ENCODE peak calls at places on chromosomes 11 and 22, in five cellular contexts. One of them, this sample, is unnamed.

GRCh38 chr11:44622721-44623258 is 57.3 kb downstream of the CD82 start:
- DNase-seq in cardiac septum: peak; percentile 62
- DNase-seq in activated naive CD8-positive, alpha-beta T cell treated with anti-CD3 and anti-CD28 coated beads, Interleukin-2, amount 50 U/mL, for 24 hours: peak; percentile 2
- DNase-seq in stimulated activated CD4-positive, alpha-beta T cell treated with anti-CD3 and anti-CD28 coated beads, Interleukin-4, amount 100 ng/mL, for 1 hour: no peak
- DNase-seq in stimulated activated naive CD8-positive, alpha-beta T cell treated with anti-CD3 and anti-CD28 coated beads, Interleukin-15, Interleukin-2, amounts not matched to agents 100 U/mL and 50 U/mL, for 24 hours: no peak
- DNase-seq in this sample: peak; percentile 43

GRCh38 chr11:117828641-117829368 is 4.3 kb upstream of the FXYD2 start:
- DNase-seq in stimulated activated naive CD8-positive, alpha-beta T cell treated with anti-CD3 and anti-CD28 coated beads, Interleukin-15, Interleukin-2, amounts not matched to agents 100 U/mL and 50 U/mL, for 24 hours: peak; percentile 95
- DNase-seq in activated naive CD8-positive, alpha-beta T cell treated with anti-CD3 and anti-CD28 coated beads, Interleukin-2, amount 50 U/mL, for 24 hours: peak; percentile 93
- DNase-seq in cardiac septum: peak; percentile 75
- DNase-seq in stimulated activated CD4-positive, alpha-beta T cell treated with anti-CD3 and anti-CD28 coated beads, Interleukin-4, amount 100 ng/mL, for 1 hour: peak; percentile 82
- DNase-seq in this sample: peak; percentile 43

GRCh38 chr22:50727678-50728522 is 10.1 kb upstream of the ACR start:
- DNase-seq in activated naive CD8-positive, alpha-beta T cell treated with anti-CD3 and anti-CD28 coated beads, Interleukin-2, amount 50 U/mL, for 24 hours: no peak
- DNase-seq in cardiac septum: peak; percentile 67
- DNase-seq in stimulated activated naive CD8-positive, alpha-beta T cell treated with anti-CD3 and anti-CD28 coated beads, Interleukin-15, Interleukin-2, amounts not matched to agents 100 U/mL and 50 U/mL, for 24 hours: no peak
- DNase-seq in stimulated activated CD4-positive, alpha-beta T cell treated with anti-CD3 and anti-CD28 coated beads, Interleukin-4, amount 100 ng/mL, for 1 hour: no peak
- DNase-seq in this sample: no peak

GRCh38 chr11:70650075-70650909 is 252.0 kb downstream of the CTTN start:
- DNase-seq in activated naive CD8-positive, alpha-beta T cell treated with anti-CD3 and anti-CD28 coated beads, Interleukin-2, amount 50 U/mL, for 24 hours: peak; percentile 49
- DNase-seq in stimulated activated CD4-positive, alpha-beta T cell treated with anti-CD3 and anti-CD28 coated beads, Interleukin-4, amount 100 ng/mL, for 1 hour: peak; percentile 21
- DNase-seq in stimulated activated naive CD8-positive, alpha-beta T cell treated with anti-CD3 and anti-CD28 coated beads, Interleukin-15, Interleukin-2, amounts not matched to agents 100 U/mL and 50 U/mL, for 24 hours: peak; percentile 54
- DNase-seq in cardiac septum: no peak
- DNase-seq in this sample: peak; percentile 89

GRCh38 chr11:86151188-86152005 is 82.5 kb upstream of the PICALM start:
- DNase-seq in stimulated activated naive CD8-positive, alpha-beta T cell treated with anti-CD3 and anti-CD28 coated beads, Interleukin-15, Interleukin-2, amounts not matched to agents 100 U/mL and 50 U/mL, for 24 hours: no peak
- DNase-seq in cardiac septum: peak; percentile 71
- DNase-seq in activated naive CD8-positive, alpha-beta T cell treated with anti-CD3 and anti-CD28 coated beads, Interleukin-2, amount 50 U/mL, for 24 hours: no peak
- DNase-seq in stimulated activated CD4-positive, alpha-beta T cell treated with anti-CD3 and anti-CD28 coated beads, Interleukin-4, amount 100 ng/mL, for 1 hour: no peak
- DNase-seq in this sample: no peak

GRCh38 chr11:2294340-2295290 is 7.1 kb downstream of the C11orf21 start:
- DNase-seq in activated naive CD8-positive, alpha-beta T cell treated with anti-CD3 and anti-CD28 coated beads, Interleukin-2, amount 50 U/mL, for 24 hours: peak; percentile 0
- DNase-seq in cardiac septum: peak; percentile 73
- DNase-seq in stimulated activated CD4-positive, alpha-beta T cell treated with anti-CD3 and anti-CD28 coated beads, Interleukin-4, amount 100 ng/mL, for 1 hour: no peak
- DNase-seq in stimulated activated naive CD8-positive, alpha-beta T cell treated with anti-CD3 and anti-CD28 coated beads, Interleukin-15, Interleukin-2, amounts not matched to agents 100 U/mL and 50 U/mL, for 24 hours: no peak
- DNase-seq in this sample: peak; percentile 43

GRCh38 chr11:86938900-86939880 is 16.0 kb downstream of the FZD4 start:
- DNase-seq in activated naive CD8-positive, alpha-beta T cell treated with anti-CD3 and anti-CD28 coated beads, Interleukin-2, amount 50 U/mL, for 24 hours: no peak
- DNase-seq in stimulated activated CD4-positive, alpha-beta T cell treated with anti-CD3 and anti-CD28 coated beads, Interleukin-4, amount 100 ng/mL, for 1 hour: no peak
- DNase-seq in stimulated activated naive CD8-positive, alpha-beta T cell treated with anti-CD3 and anti-CD28 coated beads, Interleukin-15, Interleukin-2, amounts not matched to agents 100 U/mL and 50 U/mL, for 24 hours: no peak
- DNase-seq in cardiac septum: no peak
- DNase-seq in this sample: no peak

GRCh38 chr11:103581680-103582265 is 454.7 kb upstream of the DDI1 start:
- DNase-seq in cardiac septum: no peak
- DNase-seq in stimulated activated naive CD8-positive, alpha-beta T cell treated with anti-CD3 and anti-CD28 coated beads, Interleukin-15, Interleukin-2, amounts not matched to agents 100 U/mL and 50 U/mL, for 24 hours: no peak
- DNase-seq in stimulated activated CD4-positive, alpha-beta T cell treated with anti-CD3 and anti-CD28 coated beads, Interleukin-4, amount 100 ng/mL, for 1 hour: no peak
- DNase-seq in activated naive CD8-positive, alpha-beta T cell treated with anti-CD3 and anti-CD28 coated beads, Interleukin-2, amount 50 U/mL, for 24 hours: no peak
- DNase-seq in this sample: no peak

GRCh38 chr11:37812281-37812880 is 1214.3 kb upstream of the RAG2 start:
- DNase-seq in stimulated activated CD4-positive, alpha-beta T cell treated with anti-CD3 and anti-CD28 coated beads, Interleukin-4, amount 100 ng/mL, for 1 hour: peak; percentile 0
- DNase-seq in cardiac septum: no peak
- DNase-seq in activated naive CD8-positive, alpha-beta T cell treated with anti-CD3 and anti-CD28 coated beads, Interleukin-2, amount 50 U/mL, for 24 hours: no peak
- DNase-seq in stimulated activated naive CD8-positive, alpha-beta T cell treated with anti-CD3 and anti-CD28 coated beads, Interleukin-15, Interleukin-2, amounts not matched to agents 100 U/mL and 50 U/mL, for 24 hours: no peak
- DNase-seq in this sample: no peak

GRCh38 chr22:28299760-28300159 is 379.9 kb downstream of the TTC28 start:
- DNase-seq in stimulated activated CD4-positive, alpha-beta T cell treated with anti-CD3 and anti-CD28 coated beads, Interleukin-4, amount 100 ng/mL, for 1 hour: no peak
- DNase-seq in activated naive CD8-positive, alpha-beta T cell treated with anti-CD3 and anti-CD28 coated beads, Interleukin-2, amount 50 U/mL, for 24 hours: no peak
- DNase-seq in stimulated activated naive CD8-positive, alpha-beta T cell treated with anti-CD3 and anti-CD28 coated beads, Interleukin-15, Interleukin-2, amounts not matched to agents 100 U/mL and 50 U/mL, for 24 hours: no peak
- DNase-seq in cardiac septum: no peak
- DNase-seq in this sample: no peak

GRCh38 chr11:5004429-5005274 is 10.0 kb downstream of the OR51L1 start:
- DNase-seq in activated naive CD8-positive, alpha-beta T cell treated with anti-CD3 and anti-CD28 coated beads, Interleukin-2, amount 50 U/mL, for 24 hours: peak; percentile 18
- DNase-seq in stimulated activated CD4-positive, alpha-beta T cell treated with anti-CD3 and anti-CD28 coated beads, Interleukin-4, amount 100 ng/mL, for 1 hour: peak; percentile 7
- DNase-seq in cardiac septum: no peak
- DNase-seq in stimulated activated naive CD8-positive, alpha-beta T cell treated with anti-CD3 and anti-CD28 coated beads, Interleukin-15, Interleukin-2, amounts not matched to agents 100 U/mL and 50 U/mL, for 24 hours: peak; percentile 24
- DNase-seq in this sample: peak; percentile 53

GRCh38 chr11:123300874-123301695 is 106.0 kb upstream of the CLMP start:
- DNase-seq in activated naive CD8-positive, alpha-beta T cell treated with anti-CD3 and anti-CD28 coated beads, Interleukin-2, amount 50 U/mL, for 24 hours: no peak
- DNase-seq in stimulated activated CD4-positive, alpha-beta T cell treated with anti-CD3 and anti-CD28 coated beads, Interleukin-4, amount 100 ng/mL, for 1 hour: no peak
- DNase-seq in stimulated activated naive CD8-positive, alpha-beta T cell treated with anti-CD3 and anti-CD28 coated beads, Interleukin-15, Interleukin-2, amounts not matched to agents 100 U/mL and 50 U/mL, for 24 hours: no peak
- DNase-seq in cardiac septum: no peak
- DNase-seq in this sample: no peak

GRCh38 chr11:96426356-96427103 is 36.7 kb downstream of the JRKL start:
- DNase-seq in activated naive CD8-positive, alpha-beta T cell treated with anti-CD3 and anti-CD28 coated beads, Interleukin-2, amount 50 U/mL, for 24 hours: no peak
- DNase-seq in stimulated activated CD4-positive, alpha-beta T cell treated with anti-CD3 and anti-CD28 coated beads, Interleukin-4, amount 100 ng/mL, for 1 hour: no peak
- DNase-seq in stimulated activated naive CD8-positive, alpha-beta T cell treated with anti-CD3 and anti-CD28 coated beads, Interleukin-15, Interleukin-2, amounts not matched to agents 100 U/mL and 50 U/mL, for 24 hours: no peak
- DNase-seq in cardiac septum: no peak
- DNase-seq in this sample: no peak